ENCODE peak calls at places on chromosomes 1 and 21, in ten cellular contexts. One of them, this sample, is unnamed.

GRCh38 chr1:71417421-71417820 is 336.6 kb upstream of the ZRANB2 start:
- DNase-seq in BE2C: no peak
- DNase-seq in COR-L47: no peak
- DNase-seq in ovary: no peak
- DNase-seq in kidney tubule cell: no peak
- DNase-seq in A549: no peak
- DNase-seq in ureter: no peak
- DNase-seq in AG08396: no peak
- DNase-seq in GM13976: no peak
- DNase-seq in IMR-90: no peak
- DNase-seq in this sample: no peak

GRCh38 chr1:233721003-233721595 is 107.2 kb downstream of the KCNK1 start:
- DNase-seq in ureter: no peak
- DNase-seq in kidney tubule cell: no peak
- DNase-seq in AG08396: no peak
- DNase-seq in ovary: no peak
- DNase-seq in IMR-90: no peak
- DNase-seq in COR-L47: no peak
- DNase-seq in BE2C: no peak
- DNase-seq in GM13976: no peak
- DNase-seq in A549: peak; percentile 34
- DNase-seq in this sample: no peak

GRCh38 chr1:23960291-23960718 is 677 bp downstream of the PNRC2 start:
- DNase-seq in AG08396: no peak
- DNase-seq in ovary: no peak
- DNase-seq in kidney tubule cell: peak; percentile 35
- DNase-seq in ureter: no peak
- DNase-seq in IMR-90: peak; percentile 30
- DNase-seq in GM13976: no peak
- DNase-seq in COR-L47: no peak
- DNase-seq in A549: no peak
- DNase-seq in BE2C: no peak
- DNase-seq in this sample: peak; percentile 35

GRCh38 chr1:44947060-44947773 is 39.2 kb downstream of the EIF2B3 start:
- DNase-seq in COR-L47: no peak
- DNase-seq in kidney tubule cell: no peak
- DNase-seq in BE2C: peak; percentile 13
- DNase-seq in ovary: peak; percentile 30
- DNase-seq in A549: no peak
- DNase-seq in GM13976: no peak
- DNase-seq in ureter: no peak
- DNase-seq in IMR-90: peak; percentile 69
- DNase-seq in AG08396: peak; percentile 51
- DNase-seq in this sample: peak; percentile 95

GRCh38 chr1:188652678-188653077 is 1823.9 kb downstream of the PLA2G4A start:
- DNase-seq in AG08396: no peak
- DNase-seq in BE2C: peak; percentile 6
- DNase-seq in ureter: no peak
- DNase-seq in COR-L47: no peak
- DNase-seq in kidney tubule cell: peak; percentile 2
- DNase-seq in ovary: no peak
- DNase-seq in IMR-90: peak; percentile 86
- DNase-seq in A549: no peak
- DNase-seq in GM13976: no peak
- DNase-seq in this sample: peak; percentile 90

GRCh38 chr1:11650331-11650991 is 3.8 kb downstream of the FBXO2 start:
- DNase-seq in ureter: peak; percentile 74
- DNase-seq in COR-L47: peak; percentile 78
- DNase-seq in BE2C: peak; percentile 86
- DNase-seq in kidney tubule cell: peak; percentile 79
- DNase-seq in AG08396: peak; percentile 84
- DNase-seq in GM13976: peak; percentile 84
- DNase-seq in IMR-90: peak; percentile 49
- DNase-seq in A549: peak; percentile 84
- DNase-seq in ovary: no peak
- DNase-seq in this sample: peak; percentile 55

GRCh38 chr1:205162301-205162700 is 40.5 kb upstream of the RBBP5 start:
- DNase-seq in COR-L47: no peak
- DNase-seq in A549: no peak
- DNase-seq in ovary: no peak
- DNase-seq in GM13976: no peak
- DNase-seq in ureter: no peak
- DNase-seq in kidney tubule cell: no peak
- DNase-seq in BE2C: no peak
- DNase-seq in AG08396: no peak
- DNase-seq in IMR-90: no peak
- DNase-seq in this sample: no peak

GRCh38 chr1:116770625-116771024 is 16.4 kb downstream of the CD2 start:
- DNase-seq in BE2C: no peak
- DNase-seq in A549: no peak
- DNase-seq in COR-L47: no peak
- DNase-seq in IMR-90: no peak
- DNase-seq in ureter: no peak
- DNase-seq in kidney tubule cell: no peak
- DNase-seq in ovary: no peak
- DNase-seq in GM13976: no peak
- DNase-seq in AG08396: no peak
- DNase-seq in this sample: no peak

GRCh38 chr21:17572431-17572830 is 40.3 kb downstream of the BTG3 start:
- DNase-seq in ureter: no peak
- DNase-seq in AG08396: no peak
- DNase-seq in COR-L47: no peak
- DNase-seq in A549: no peak
- DNase-seq in IMR-90: no peak
- DNase-seq in GM13976: no peak
- DNase-seq in ovary: no peak
- DNase-seq in BE2C: no peak
- DNase-seq in kidney tubule cell: peak; percentile 64
- DNase-seq in this sample: no peak

GRCh38 chr1:183593356-183593755 is 3.1 kb upstream of the NCF2 start:
- DNase-seq in COR-L47: no peak
- DNase-seq in ovary: no peak
- DNase-seq in A549: no peak
- DNase-seq in BE2C: no peak
- DNase-seq in ureter: no peak
- DNase-seq in IMR-90: no peak
- DNase-seq in GM13976: no peak
- DNase-seq in kidney tubule cell: no peak
- DNase-seq in AG08396: no peak
- DNase-seq in this sample: no peak

GRCh38 chr21:44820851-44821250 is 3.0 kb upstream of the SUMO3 start:
- DNase-seq in BE2C: no peak
- DNase-seq in IMR-90: peak; percentile 60
- DNase-seq in COR-L47: no peak
- DNase-seq in A549: no peak
- DNase-seq in ovary: no peak
- DNase-seq in AG08396: peak; percentile 69
- DNase-seq in GM13976: no peak
- DNase-seq in ureter: no peak
- DNase-seq in kidney tubule cell: peak; percentile 34
- DNase-seq in this sample: no peak

GRCh38 chr1:156941675-156942074 is 21.2 kb downstream of the LRRC71 start:
- DNase-seq in GM13976: no peak
- DNase-seq in ureter: no peak
- DNase-seq in AG08396: no peak
- DNase-seq in BE2C: no peak
- DNase-seq in ovary: no peak
- DNase-seq in COR-L47: no peak
- DNase-seq in A549: no peak
- DNase-seq in IMR-90: no peak
- DNase-seq in kidney tubule cell: no peak
- DNase-seq in this sample: no peak

GRCh38 chr1:8417625-8418024 is 99.7 kb downstream of the SLC45A1 start:
- DNase-seq in GM13976: no peak
- DNase-seq in IMR-90: no peak
- DNase-seq in ovary: no peak
- DNase-seq in COR-L47: no peak
- DNase-seq in kidney tubule cell: no peak
- DNase-seq in ureter: no peak
- DNase-seq in BE2C: no peak
- DNase-seq in A549: no peak
- DNase-seq in AG08396: no peak
- DNase-seq in this sample: peak; percentile 38

GRCh38 chr21:41792711-41793110 is 25.9 kb upstream of the RIPK4 start:
- DNase-seq in AG08396: no peak
- DNase-seq in GM13976: no peak
- DNase-seq in BE2C: no peak
- DNase-seq in IMR-90: no peak
- DNase-seq in ureter: no peak
- DNase-seq in ovary: no peak
- DNase-seq in kidney tubule cell: no peak
- DNase-seq in A549: no peak
- DNase-seq in COR-L47: no peak
- DNase-seq in this sample: no peak

GRCh38 chr1:2107586-2108212 is 57.5 kb downstream of the PRKCZ start:
- DNase-seq in COR-L47: no peak
- DNase-seq in ureter: no peak
- DNase-seq in AG08396: no peak
- DNase-seq in GM13976: no peak
- DNase-seq in ovary: no peak
- DNase-seq in BE2C: no peak
- DNase-seq in IMR-90: no peak
- DNase-seq in kidney tubule cell: no peak
- DNase-seq in A549: no peak
- DNase-seq in this sample: no peak

GRCh38 chr1:185408675-185409270 is 91.7 kb upstream of the IVNS1ABP start:
- DNase-seq in GM13976: no peak
- DNase-seq in IMR-90: peak; percentile 2
- DNase-seq in ureter: no peak
- DNase-seq in A549: no peak
- DNase-seq in COR-L47: no peak
- DNase-seq in AG08396: no peak
- DNase-seq in kidney tubule cell: no peak
- DNase-seq in BE2C: no peak
- DNase-seq in ovary: no peak
- DNase-seq in this sample: no peak

GRCh38 chr1:15997076-15997585 is 6.9 kb upstream of the SRARP start:
- DNase-seq in IMR-90: no peak
- DNase-seq in ureter: no peak
- DNase-seq in ovary: no peak
- DNase-seq in GM13976: no peak
- DNase-seq in A549: no peak
- DNase-seq in COR-L47: no peak
- DNase-seq in AG08396: no peak
- DNase-seq in kidney tubule cell: no peak
- DNase-seq in BE2C: no peak
- DNase-seq in this sample: no peak

GRCh38 chr1:39949891-39950290 is 5.1 kb upstream of the MFSD2A start:
- DNase-seq in ovary: no peak
- DNase-seq in IMR-90: no peak
- DNase-seq in ureter: no peak
- DNase-seq in GM13976: no peak
- DNase-seq in AG08396: no peak
- DNase-seq in kidney tubule cell: no peak
- DNase-seq in COR-L47: no peak
- DNase-seq in BE2C: no peak
- DNase-seq in A549: no peak
- DNase-seq in this sample: no peak

GRCh38 chr1:15083578-15083977 is 70.0 kb upstream of the TMEM51 start:
- DNase-seq in IMR-90: peak; percentile 15
- DNase-seq in AG08396: no peak
- DNase-seq in A549: no peak
- DNase-seq in COR-L47: no peak
- DNase-seq in kidney tubule cell: no peak
- DNase-seq in ovary: no peak
- DNase-seq in BE2C: no peak
- DNase-seq in GM13976: no peak
- DNase-seq in ureter: no peak
- DNase-seq in this sample: no peak

GRCh38 chr1:207336559-207337467 is 15.3 kb downstream of the CD55 start:
- DNase-seq in BE2C: no peak
- DNase-seq in A549: peak; percentile 77
- DNase-seq in COR-L47: no peak
- DNase-seq in IMR-90: peak; percentile 90
- DNase-seq in kidney tubule cell: peak; percentile 69
- DNase-seq in AG08396: no peak
- DNase-seq in GM13976: peak; percentile 44
- DNase-seq in ovary: no peak
- DNase-seq in ureter: no peak
- DNase-seq in this sample: peak; percentile 30

GRCh38 chr1:17027403-17027802 is 15.7 kb upstream of the ATP13A2 start:
- DNase-seq in kidney tubule cell: no peak
- DNase-seq in A549: no peak
- DNase-seq in AG08396: no peak
- DNase-seq in COR-L47: no peak
- DNase-seq in ovary: no peak
- DNase-seq in IMR-90: no peak
- DNase-seq in ureter: no peak
- DNase-seq in BE2C: no peak
- DNase-seq in GM13976: no peak
- DNase-seq in this sample: no peak

GRCh38 chr1:10228528-10228927 is 18.2 kb downstream of the KIF1B start:
- DNase-seq in ovary: no peak
- DNase-seq in COR-L47: no peak
- DNase-seq in A549: no peak
- DNase-seq in IMR-90: no peak
- DNase-seq in AG08396: no peak
- DNase-seq in kidney tubule cell: no peak
- DNase-seq in GM13976: no peak
- DNase-seq in ureter: no peak
- DNase-seq in BE2C: no peak
- DNase-seq in this sample: no peak

GRCh38 chr21:17688912-17689874 is 76.5 kb upstream of the BTG3 start:
- DNase-seq in IMR-90: peak; percentile 12
- DNase-seq in COR-L47: peak; percentile 93
- DNase-seq in BE2C: peak; percentile 90
- DNase-seq in ureter: peak; percentile 82
- DNase-seq in AG08396: no peak
- DNase-seq in ovary: peak; percentile 35
- DNase-seq in kidney tubule cell: peak; percentile 70
- DNase-seq in GM13976: no peak
- DNase-seq in A549: peak; percentile 59
- DNase-seq in this sample: no peak

GRCh38 chr21:15121655-15122120 is 56.9 kb upstream of the NRIP1 start:
- DNase-seq in ureter: no peak
- DNase-seq in kidney tubule cell: peak; percentile 31
- DNase-seq in GM13976: no peak
- DNase-seq in IMR-90: peak; percentile 47
- DNase-seq in ovary: peak; percentile 13
- DNase-seq in BE2C: no peak
- DNase-seq in A549: peak; percentile 28
- DNase-seq in AG08396: peak; percentile 12
- DNase-seq in COR-L47: no peak
- DNase-seq in this sample: peak; percentile 28

GRCh38 chr1:227541129-227541528 is 22.2 kb upstream of the ZNF678 start:
- DNase-seq in ovary: no peak
- DNase-seq in GM13976: no peak
- DNase-seq in AG08396: no peak
- DNase-seq in COR-L47: no peak
- DNase-seq in IMR-90: no peak
- DNase-seq in A549: no peak
- DNase-seq in kidney tubule cell: no peak
- DNase-seq in ureter: no peak
- DNase-seq in BE2C: no peak
- DNase-seq in this sample: no peak

GRCh38 chr1:54887665-54888071 is 673 bp upstream of the DHCR24 start:
- DNase-seq in AG08396: no peak
- DNase-seq in A549: no peak
- DNase-seq in ovary: no peak
- DNase-seq in GM13976: no peak
- DNase-seq in BE2C: no peak
- DNase-seq in COR-L47: no peak
- DNase-seq in ureter: no peak
- DNase-seq in kidney tubule cell: peak; percentile 48
- DNase-seq in IMR-90: no peak
- DNase-seq in this sample: no peak

GRCh38 chr1:2493691-2494322 is 17.7 kb downstream of the PLCH2 start:
- DNase-seq in IMR-90: no peak
- DNase-seq in AG08396: no peak
- DNase-seq in GM13976: no peak
- DNase-seq in kidney tubule cell: no peak
- DNase-seq in ovary: no peak
- DNase-seq in A549: no peak
- DNase-seq in BE2C: no peak
- DNase-seq in COR-L47: no peak
- DNase-seq in ureter: peak; percentile 57
- DNase-seq in this sample: no peak

GRCh38 chr1:17568014-17568413 is 28.5 kb downstream of the ARHGEF10L start:
- DNase-seq in GM13976: no peak
- DNase-seq in COR-L47: no peak
- DNase-seq in BE2C: no peak
- DNase-seq in ovary: no peak
- DNase-seq in AG08396: no peak
- DNase-seq in IMR-90: no peak
- DNase-seq in ureter: no peak
- DNase-seq in kidney tubule cell: no peak
- DNase-seq in A549: no peak
- DNase-seq in this sample: no peak

This sample was measured in dermis microvascular lymphatic vessel endothelial cell.